ENCODE peak calls at places on chromosome 6, in five cellular contexts. Y is transverse colon, X is lower lobe of right lung, S is cardiac muscle cell, C is cardiac fibroblast. W is an unnamed sample.

GRCh38 chr6:22521035-22521434 is 48.3 kb upstream of the HDGFL1 start:
- DNase-seq in S (no peak), C (no peak), Y (no peak), X (no peak), W (no peak)

GRCh38 chr6:27168586-27169443 is 78.7 kb upstream of the PRSS16 start:
- DNase-seq in Y (no peak), X (no peak), S (peak; percentile 37), C (peak; percentile 48), W (peak; percentile 54)

GRCh38 chr6:34045698-34046097 is 100.2 kb downstream of the GRM4 start:
- DNase-seq in S (no peak), C (no peak), Y (no peak), X (no peak), W (no peak)

GRCh38 chr6:38179300-38179699 is 359.8 kb downstream of the ZFAND3 start:
- DNase-seq in X (no peak), S (no peak), C (no peak), Y (no peak), W (no peak)

GRCh38 chr6:47595785-47596184 is 102.6 kb upstream of the ADGRF4 start:
- DNase-seq in Y (peak; percentile 67), C (no peak), X (no peak), S (no peak), W (no peak)

GRCh38 chr6:71488186-71488585 is 199.6 kb downstream of the OGFRL1 start:
- DNase-seq in C (no peak), X (no peak), Y (no peak), S (no peak), W (no peak)

GRCh38 chr6:52263709-52264320 is 19.5 kb upstream of the IL17F start:
- DNase-seq in S (peak; percentile 72), C (peak; percentile 73), X (peak; percentile 64), Y (peak; percentile 58), W (peak; percentile 72)

GRCh38 chr6:25324076-25324762 is 45.0 kb downstream of the CARMIL1 start:
- DNase-seq in X (no peak), S (no peak), Y (no peak), C (peak; percentile 36), W (no peak)

GRCh38 chr6:169802790-169803189 is 51.4 kb downstream of the ERMARD start:
- DNase-seq in C (no peak), S (no peak), X (no peak), Y (no peak), W (no peak)

GRCh38 chr6:38367231-38367630 is 272.5 kb downstream of the BTBD9 start:
- DNase-seq in S (no peak), C (no peak), Y (no peak), X (no peak), W (no peak)

GRCh38 chr6:157679605-157680580 is 143.2 kb upstream of the SNX9 start:
- DNase-seq in Y (no peak), X (no peak), C (no peak), S (no peak), W (no peak)

GRCh38 chr6:13794184-13794583 is 20.2 kb downstream of the MCUR1 start:
- DNase-seq in C (peak; percentile 84), S (peak; percentile 75), Y (no peak), X (no peak), W (peak; percentile 93)

GRCh38 chr6:27867051-27867940 is 44.9 kb downstream of the OR2B2 start:
- DNase-seq in S (peak; percentile 82), C (peak; percentile 86), X (peak; percentile 82), Y (peak; percentile 84), W (peak; percentile 83)

DNA sequence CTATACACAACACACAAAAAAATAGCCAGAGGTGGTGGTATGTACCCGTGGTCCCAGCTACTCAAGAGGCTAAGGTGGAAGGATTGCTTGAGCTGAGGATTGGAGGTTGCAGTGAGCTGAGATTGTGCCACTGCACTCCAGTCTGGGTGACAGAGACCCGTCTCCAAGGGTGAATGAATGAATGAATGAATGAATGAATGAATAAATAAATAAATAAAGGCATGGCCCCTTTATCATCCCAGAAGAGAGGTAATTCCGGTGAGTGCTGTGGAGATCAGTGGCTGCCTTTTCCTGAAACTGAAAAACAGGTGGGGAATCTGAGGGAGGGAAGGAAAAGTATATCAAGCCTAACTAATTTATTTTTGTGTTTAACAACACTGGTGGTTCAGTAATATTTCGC is 90.0 kb downstream of the JARID2 start:
- DNase-seq in Y (no peak), C (no peak), S (no peak), X (no peak), W (no peak)
- H3K4me3 ChIP-seq in Y (no peak overlapping the region), C (no peak overlapping the region), S (no peak overlapping the region), X (no peak overlapping the region), W (no peak overlapping the region)

GRCh38 chr6:108609276-108609769 is 48.6 kb downstream of the FOXO3 start:
- DNase-seq in X (no peak), Y (no peak), S (no peak), C (no peak), W (peak; percentile 58)

GRCh38 chr6:108610270-108610839 is 49.6 kb downstream of the FOXO3 start:
- DNase-seq in C (no peak), X (no peak), Y (no peak), S (no peak), W (no peak)

GRCh38 chr6:108606130-108606797 is 45.5 kb downstream of the FOXO3 start:
- DNase-seq in C (no peak), X (no peak), S (no peak), Y (no peak), W (peak; percentile 18)

GRCh38 chr6:108612852-108613251 is 52.1 kb downstream of the FOXO3 start:
- DNase-seq in X (no peak), C (no peak), Y (no peak), S (no peak), W (no peak)

DNA sequence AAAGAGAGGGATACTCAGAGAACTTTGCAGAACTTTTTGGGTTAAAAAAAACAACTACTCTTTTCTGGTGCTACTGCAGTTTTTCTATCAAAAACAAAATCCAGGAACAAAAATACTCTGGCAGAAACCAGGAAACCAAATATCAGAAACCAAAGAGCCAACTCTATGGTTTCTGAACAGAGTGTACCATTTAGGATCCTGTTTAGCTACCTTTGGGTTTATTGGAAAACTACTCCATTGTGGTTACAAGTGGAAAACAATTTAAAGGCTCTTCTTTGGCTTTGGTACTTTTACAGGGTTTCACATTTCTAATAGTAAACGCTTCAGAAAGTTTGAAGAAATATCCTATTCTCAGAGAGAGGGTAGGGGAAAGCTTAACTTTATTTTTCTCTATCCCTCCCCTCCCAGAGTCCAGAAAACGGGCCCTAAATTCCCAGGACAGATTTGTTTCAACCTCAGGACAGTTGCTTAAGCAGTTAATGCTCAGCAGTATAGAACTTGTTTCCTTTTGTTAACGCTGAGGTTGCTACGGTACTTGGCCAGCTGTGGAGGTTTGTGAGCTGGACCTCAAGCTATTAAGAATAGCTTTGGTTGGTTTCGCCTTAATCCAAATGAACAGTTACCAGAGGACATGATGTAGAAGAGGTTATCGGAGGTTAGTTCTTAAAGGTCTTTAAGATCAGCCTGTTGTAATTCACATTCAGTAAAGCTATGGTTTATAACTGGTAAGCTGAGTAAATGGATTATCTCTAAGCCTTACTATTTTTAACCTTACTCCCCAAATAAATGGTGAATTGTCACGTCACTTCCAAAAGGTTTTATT is 47.9 kb downstream of the FOXO3 start:
- DNase-seq in S (no peak), Y (no peak), C (no peak), X (no peak), W (peak; percentile 39)
- H3K4me3 ChIP-seq in S (no peak overlapping the region), Y (no peak overlapping the region), C (no peak overlapping the region), X (no peak overlapping the region), W (no peak overlapping the region)

GRCh38 chr6:131937219-131937618 is 14.0 kb downstream of the CCN2 start:
- DNase-seq in S (peak; percentile 32), C (peak; percentile 46), X (no peak), Y (no peak), W (peak; percentile 35)

GRCh38 chr6:131936156-131936555 is 15.0 kb downstream of the CCN2 start:
- DNase-seq in X (no peak), S (no peak), C (no peak), Y (no peak), W (no peak)

GRCh38 chr6:131937703-131938631 is 13.2 kb downstream of the CCN2 start:
- DNase-seq in Y (no peak), S (peak; percentile 99), C (peak; percentile 98), X (no peak), W (peak; percentile 99)
- H3K4me3 ChIP-seq in Y (no peak overlapping the region), S (no peak overlapping the region), C (no peak overlapping the region), X (no peak overlapping the region), W (no peak overlapping the region)

GRCh38 chr6:44377484-44377883 is 10.0 kb upstream of the CDC5L start:
- DNase-seq in Y (no peak), X (no peak), S (no peak), C (no peak), W (no peak)
- H3K4me3 ChIP-seq in Y (no peak overlapping the region), X (no peak overlapping the region), S (no peak overlapping the region), C (no peak overlapping the region), W (no peak overlapping the region)

DNA sequence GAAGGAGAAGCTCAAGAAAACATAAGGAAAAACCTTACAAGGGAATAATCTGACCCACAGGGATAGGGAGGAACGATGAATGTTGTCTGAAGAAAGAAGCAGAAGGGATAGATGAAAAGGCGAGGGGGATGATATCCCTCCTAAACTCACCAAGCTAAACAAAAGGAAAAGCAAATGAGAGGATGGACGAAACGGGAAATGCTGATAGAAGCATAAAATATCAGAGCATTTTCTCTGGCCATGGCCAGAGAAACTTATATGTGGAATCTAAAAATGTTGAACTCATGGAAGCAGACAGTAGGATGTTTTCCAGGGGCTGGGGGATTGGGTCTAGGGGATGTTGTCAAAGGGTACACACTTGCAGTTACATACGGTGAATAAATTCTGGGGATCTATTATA is 148.4 kb upstream of the FOXQ1 start:
- DNase-seq in Y (no peak), S (no peak), X (no peak), C (no peak), W (no peak)
- H3K4me3 ChIP-seq in Y (no peak overlapping the region), S (no peak overlapping the region), X (no peak overlapping the region), C (no peak overlapping the region), W (no peak overlapping the region)

GRCh38 chr6:90695316-90695715 is 108.4 kb upstream of the MAP3K7 start:
- DNase-seq in Y (no peak), S (no peak), C (no peak), X (no peak), W (no peak)

GRCh38 chr6:90707223-90707622 is 120.4 kb upstream of the MAP3K7 start:
- DNase-seq in X (no peak), Y (no peak), C (no peak), S (no peak), W (no peak)

GRCh38 chr6:90703383-90703782 is 116.5 kb upstream of the MAP3K7 start:
- DNase-seq in X (no peak), S (no peak), Y (no peak), C (no peak), W (no peak)

GRCh38 chr6:90701146-90701781 is 114.4 kb upstream of the MAP3K7 start:
- DNase-seq in X (no peak), Y (no peak), S (no peak), C (no peak), W (no peak)
- H3K4me3 ChIP-seq in X (no peak overlapping the region), Y (no peak overlapping the region), S (no peak overlapping the region), C (no peak overlapping the region), W (no peak overlapping the region)